ENCODE peak calls at places on chromosome 6, in five cellular contexts. One of them, this sample, is unnamed. For H3K4me1, the result is how much of the 10 kb centered on the place peaks cover.

GRCh38 chr6:3770023-3770422 is 18.5 kb upstream of the PXDC1 start:
- DNase-seq in GM23248: no peak
- DNase-seq in spleen: no peak
- DNase-seq in hepatocyte: no peak
- DNase-seq in CD4-positive, CD25-positive, alpha-beta regulatory T cell: no peak
- DNase-seq in this sample: no peak

GRCh38 chr6:82980086-82980485 is 85.6 kb downstream of the UBE3D start:
- DNase-seq in CD4-positive, CD25-positive, alpha-beta regulatory T cell: no peak
- DNase-seq in GM23248: peak
- DNase-seq in hepatocyte: no peak
- DNase-seq in spleen: no peak
- DNase-seq in this sample: peak

GRCh38 chr6:92126088-92126487 is 1293.3 kb downstream of the EPHA7 start:
- DNase-seq in spleen: no peak
- DNase-seq in hepatocyte: peak
- DNase-seq in GM23248: no peak
- DNase-seq in CD4-positive, CD25-positive, alpha-beta regulatory T cell: no peak
- DNase-seq in this sample: peak

GRCh38 chr6:135230702-135231468 is 49.8 kb downstream of the MYB start:
- DNase-seq in GM23248: peak
- DNase-seq in hepatocyte: no peak
- DNase-seq in CD4-positive, CD25-positive, alpha-beta regulatory T cell: no peak
- DNase-seq in spleen: no peak
- DNase-seq in this sample: no peak

GRCh38 chr6:109687271-109687721 is 3.7 kb downstream of the AK9 start:
- DNase-seq in GM23248: peak
- DNase-seq in spleen: no peak
- DNase-seq in CD4-positive, CD25-positive, alpha-beta regulatory T cell: no peak
- DNase-seq in hepatocyte: no peak
- DNase-seq in this sample: peak

GRCh38 chr6:95087394-95088097 is 489.8 kb upstream of the MANEA start:
- DNase-seq in spleen: no peak
- DNase-seq in GM23248: peak
- DNase-seq in CD4-positive, CD25-positive, alpha-beta regulatory T cell: no peak
- DNase-seq in hepatocyte: peak
- DNase-seq in this sample: peak

GRCh38 chr6:97085772-97086171 is 161.2 kb downstream of the KLHL32 start:
- DNase-seq in GM23248: peak
- DNase-seq in CD4-positive, CD25-positive, alpha-beta regulatory T cell: no peak
- DNase-seq in spleen: no peak
- DNase-seq in hepatocyte: no peak
- DNase-seq in this sample: no peak

GRCh38 chr6:5191222-5191621 is 69.5 kb downstream of the LYRM4 start:
- DNase-seq in spleen: no peak
- DNase-seq in CD4-positive, CD25-positive, alpha-beta regulatory T cell: no peak
- DNase-seq in hepatocyte: no peak
- DNase-seq in GM23248: no peak
- DNase-seq in this sample: no peak

GRCh38 chr6:56693246-56693607 is 50.5 kb upstream of the DST start:
- DNase-seq in CD4-positive, CD25-positive, alpha-beta regulatory T cell: no peak
- DNase-seq in spleen: peak
- DNase-seq in hepatocyte: peak
- DNase-seq in GM23248: peak
- DNase-seq in this sample: peak

GRCh38 chr6:16762265-16762546 is 946 bp upstream of the ATXN1 start:
- DNase-seq in CD4-positive, CD25-positive, alpha-beta regulatory T cell: no peak
- DNase-seq in hepatocyte: no peak
- DNase-seq in spleen: no peak
- DNase-seq in GM23248: peak
- DNase-seq in this sample: peak

GRCh38 chr6:81727876-81728517 is 24.5 kb downstream of the TENT5A start:
- DNase-seq in spleen: no peak
- DNase-seq in hepatocyte: no peak
- DNase-seq in CD4-positive, CD25-positive, alpha-beta regulatory T cell: peak
- DNase-seq in GM23248: no peak
- DNase-seq in this sample: no peak

GRCh38 chr6:99186417-99186816 is 163.1 kb downstream of the FAXC start:
- DNase-seq in GM23248: no peak
- DNase-seq in CD4-positive, CD25-positive, alpha-beta regulatory T cell: no peak
- DNase-seq in spleen: no peak
- DNase-seq in hepatocyte: no peak
- DNase-seq in this sample: no peak

GRCh38 chr6:27791182-27791939 is 120.8 kb downstream of the OR2B2 start:
- DNase-seq in spleen: no peak
- DNase-seq in GM23248: peak
- DNase-seq in CD4-positive, CD25-positive, alpha-beta regulatory T cell: peak
- DNase-seq in hepatocyte: peak
- DNase-seq in this sample: peak

GRCh38 chr6:13423292-13423691 is 64.1 kb downstream of the GFOD1 start:
- DNase-seq in CD4-positive, CD25-positive, alpha-beta regulatory T cell: no peak
- DNase-seq in spleen: no peak
- DNase-seq in GM23248: no peak
- DNase-seq in hepatocyte: no peak
- DNase-seq in this sample: no peak
- H3K27ac ChIP-seq in CD4-positive, CD25-positive, alpha-beta regulatory T cell: no peak
- H3K27ac ChIP-seq in spleen: no peak
- H3K27ac ChIP-seq in GM23248: no peak
- H3K27ac ChIP-seq in hepatocyte: no peak
- H3K27ac ChIP-seq in this sample: no peak

DNA sequence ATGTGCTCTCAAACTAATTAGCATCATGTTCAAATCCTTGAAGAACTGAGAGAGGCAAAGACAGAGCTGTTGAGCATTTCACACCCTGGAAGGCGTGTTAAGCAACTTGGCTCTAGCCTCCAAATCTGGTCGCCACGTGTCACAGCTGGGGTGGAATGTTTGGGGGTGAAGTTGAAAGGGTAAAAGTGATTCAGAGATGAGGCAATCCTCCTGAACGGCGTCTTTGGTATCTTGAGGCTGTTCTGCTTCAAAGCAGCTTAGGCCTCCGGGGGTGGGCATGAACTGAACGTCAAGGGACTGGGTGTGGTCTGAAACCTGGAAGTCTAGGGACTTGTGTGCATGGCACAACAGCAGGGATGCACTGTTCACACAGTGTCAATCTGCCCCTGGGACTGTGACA is 62.3 kb downstream of the TRAM2 start:
- DNase-seq in hepatocyte: peak
- DNase-seq in CD4-positive, CD25-positive, alpha-beta regulatory T cell: no peak
- DNase-seq in spleen: no peak
- DNase-seq in GM23248: peak
- DNase-seq in this sample: no peak
- H3K4me1 ChIP-seq in hepatocyte: under half
- H3K4me1 ChIP-seq in CD4-positive, CD25-positive, alpha-beta regulatory T cell: under half
- H3K4me1 ChIP-seq in spleen: under half
- H3K4me1 ChIP-seq in GM23248: half or more
- H3K4me1 ChIP-seq in this sample: under half

GRCh38 chr6:149969635-149970034 is 5.9 kb downstream of the ULBP1 start:
- DNase-seq in CD4-positive, CD25-positive, alpha-beta regulatory T cell: no peak
- DNase-seq in hepatocyte: no peak
- DNase-seq in spleen: no peak
- DNase-seq in GM23248: no peak
- DNase-seq in this sample: no peak
- H3K4me3 ChIP-seq in CD4-positive, CD25-positive, alpha-beta regulatory T cell: no peak
- H3K4me3 ChIP-seq in hepatocyte: no peak
- H3K4me3 ChIP-seq in spleen: no peak
- H3K4me3 ChIP-seq in GM23248: no peak
- H3K4me3 ChIP-seq in this sample: no peak

GRCh38 chr6:106513813-106514212 is 115.5 kb downstream of the RTN4IP1 start:
- DNase-seq in CD4-positive, CD25-positive, alpha-beta regulatory T cell: peak
- DNase-seq in GM23248: peak
- DNase-seq in spleen: no peak
- DNase-seq in hepatocyte: no peak
- DNase-seq in this sample: no peak
- H3K27ac ChIP-seq in CD4-positive, CD25-positive, alpha-beta regulatory T cell: peak
- H3K27ac ChIP-seq in GM23248: no peak
- H3K27ac ChIP-seq in spleen: peak
- H3K27ac ChIP-seq in hepatocyte: no peak
- H3K27ac ChIP-seq in this sample: no peak

This sample was measured in SJCRH30.